ENCODE peak calls at places on chromosome 2, in seven cellular contexts. F is gastrocnemius medialis; S is CD8-positive, alpha-beta T cell; P is kidney; M is tibial nerve; O is PC-9; N is body of pancreas. E is an unnamed sample.

GRCh38 chr2:167964650-167965404 is 282.6 kb downstream of the STK39 start:
- DNase-seq in O (no peak), N (no peak), M (no peak), S (no peak), P (no peak), F (no peak), E (no peak)

GRCh38 chr2:215517391-215517790 is 81.5 kb upstream of the FN1 start:
- DNase-seq in N (no peak), M (no peak), F (no peak), S (no peak), P (no peak), O (no peak), E (no peak)

GRCh38 chr2:100182494-100183355 is 40.3 kb upstream of the AFF3 start:
- DNase-seq in O (peak; percentile 21), S (no peak), M (no peak), N (peak; percentile 24), P (no peak), F (no peak), E (peak; percentile 60)

GRCh38 chr2:75522543-75523312 is 38.0 kb downstream of the EVA1A start:
- DNase-seq in S (no peak), F (no peak), O (no peak), N (no peak), P (no peak), M (no peak), E (no peak)

GRCh38 chr2:236903978-236904377 is 181.7 kb upstream of the COPS8 start:
- DNase-seq in F (peak; percentile 44), S (no peak), P (no peak), M (no peak), N (no peak), O (no peak), E (no peak)

GRCh38 chr2:24508878-24509277 is 17.8 kb downstream of the NCOA1 start:
- DNase-seq in F (no peak), P (no peak), N (no peak), S (no peak), O (no peak), M (no peak), E (no peak)

GRCh38 chr2:159661286-159661685 is 44.9 kb upstream of the BAZ2B start:
- DNase-seq in P (no peak), S (no peak), O (no peak), N (no peak), F (no peak), M (no peak), E (no peak)

GRCh38 chr2:238279324-238279682 is 9.1 kb downstream of the PER2 start:
- DNase-seq in S (no peak), P (peak; percentile 58), O (no peak), N (no peak), M (no peak), F (no peak), E (no peak)

GRCh38 chr2:232325324-232326273 is 53.0 kb upstream of the ALPP start:
- DNase-seq in M (no peak), P (peak; percentile 78), N (peak; percentile 41), F (peak; percentile 34), O (no peak), S (peak; percentile 51), E (peak; percentile 59)

GRCh38 chr2:96427917-96428316 is 77.2 kb downstream of the NEURL3 start:
- DNase-seq in P (no peak), O (peak; percentile 100), M (no peak), F (no peak), N (peak; percentile 40), S (no peak), E (no peak)

GRCh38 chr2:10424051-10424450 is 24.1 kb downstream of the ODC1 start:
- DNase-seq in N (no peak), F (no peak), S (no peak), P (peak; percentile 35), O (no peak), M (no peak), E (no peak)

GRCh38 chr2:213934560-213934959 is 476.3 kb upstream of the VWC2L start:
- DNase-seq in N (no peak), P (no peak), M (peak; percentile 7), F (no peak), S (no peak), O (no peak), E (no peak)

GRCh38 chr2:52220393-52220792 is 1188.5 kb upstream of the NRXN1 start:
- DNase-seq in S (peak; percentile 14), O (no peak), M (no peak), F (no peak), N (peak; percentile 17), P (no peak), E (peak; percentile 6)

GRCh38 chr2:207086136-207086535 is 79.6 kb downstream of the KLF7 start:
- DNase-seq in N (no peak), F (peak; percentile 16), P (no peak), S (no peak), M (no peak), O (no peak), E (no peak)

GRCh38 chr2:54409752-54410151 is 46.4 kb upstream of the SPTBN1 start:
- DNase-seq in M (no peak), P (no peak), S (no peak), N (no peak), O (no peak), F (no peak), E (no peak)

GRCh38 chr2:10873790-10874437 is 37.8 kb upstream of the KCNF1 start:
- DNase-seq in M (no peak), O (peak; percentile 34), F (peak; percentile 32), N (no peak), P (no peak), S (no peak), E (peak; percentile 49)

GRCh38 chr2:150091896-150092295 is 395.6 kb downstream of the RND3 start:
- DNase-seq in O (no peak), M (no peak), P (no peak), N (no peak), S (no peak), F (no peak), E (no peak)

GRCh38 chr2:42754021-42754775 is 9.7 kb downstream of the OXER1 start:
- DNase-seq in P (no peak), O (no peak), N (peak; percentile 81), S (no peak), F (peak; percentile 97), M (no peak), E (no peak)

GRCh38 chr2:12730265-12730664 is 13.5 kb downstream of the TRIB2 start:
- DNase-seq in N (no peak), O (peak; percentile 66), F (no peak), S (no peak), P (no peak), M (no peak), E (no peak)

GRCh38 chr2:1032030-1032429 is 81.4 kb downstream of the SNTG2 start:
- DNase-seq in O (no peak), S (no peak), N (no peak), P (no peak), F (no peak), M (no peak), E (no peak)

GRCh38 chr2:241224851-241225438 is 36.5 kb downstream of the ANO7 start:
- DNase-seq in O (no peak), N (no peak), F (no peak), P (peak; percentile 4), S (no peak), M (no peak), E (peak; percentile 1)

GRCh38 chr2:234852941-234853340 is 98.9 kb upstream of the SH3BP4 start:
- DNase-seq in M (no peak), N (no peak), O (no peak), P (no peak), S (no peak), F (no peak), E (no peak)

GRCh38 chr2:100819365-100820345 is at the start of gene NPAS2:
- DNase-seq in N (peak; percentile 69), F (peak; percentile 29), M (peak; percentile 15), S (peak; percentile 34), O (no peak), P (peak; percentile 83), E (peak; percentile 54)

GRCh38 chr2:113812204-113812603 is 55.8 kb upstream of the SLC35F5 start:
- DNase-seq in M (no peak), N (no peak), F (no peak), O (no peak), S (no peak), P (no peak), E (no peak)

GRCh38 chr2:88765154-88765948 is 73.9 kb downstream of the RPIA start:
- DNase-seq in S (peak; percentile 51), M (no peak), F (no peak), P (peak; percentile 74), N (peak; percentile 50), O (no peak), E (no peak)

GRCh38 chr2:138271467-138271866 is 230.1 kb upstream of the SPOPL start:
- DNase-seq in O (no peak), N (no peak), M (no peak), S (no peak), P (no peak), F (no peak), E (no peak)

DNA sequence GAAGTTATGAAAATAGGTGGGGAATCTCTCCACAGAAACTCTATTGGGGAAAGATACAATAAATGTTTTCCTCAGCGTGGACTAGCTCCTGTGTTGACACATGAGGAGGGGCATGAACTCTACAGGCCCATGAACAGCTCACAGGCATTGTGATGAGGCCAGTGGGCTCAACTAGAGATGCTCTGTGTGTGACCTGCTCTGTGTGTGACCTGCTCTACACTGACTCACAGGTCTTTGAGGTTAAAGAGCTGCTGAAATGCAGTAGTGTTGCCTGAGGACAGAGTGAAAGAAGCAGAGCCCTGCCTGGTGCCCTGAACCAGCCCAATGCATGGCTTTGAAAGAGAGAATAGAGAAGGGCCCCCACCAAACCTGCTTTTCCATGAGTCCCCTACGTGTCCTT is 117.6 kb downstream of the MCFD2 start:
- DNase-seq in M (no peak), O (peak; percentile 39), P (no peak), S (no peak), F (no peak), N (no peak), E (no peak)
- TF ChIP-seq CTCF in M (no peak), O (no peak), P (no peak), S (no peak), F (no peak), N (no peak), E (no peak)

GRCh38 chr2:20444993-20445910 is 1.6 kb upstream of the RHOB start:
- DNase-seq in F (peak; percentile 22), N (peak; percentile 12), M (no peak), O (no peak), S (no peak), P (peak; percentile 48), E (no peak)
- H3K4me3 ChIP-seq in F (peak overlapping the region; percentile 37), N (no peak overlapping the region), M (peak overlapping the region; percentile 85), O (no peak overlapping the region), S (no peak overlapping the region), P (peak overlapping the region; percentile 62), E (peak overlapping the region; percentile 90)

DNA sequence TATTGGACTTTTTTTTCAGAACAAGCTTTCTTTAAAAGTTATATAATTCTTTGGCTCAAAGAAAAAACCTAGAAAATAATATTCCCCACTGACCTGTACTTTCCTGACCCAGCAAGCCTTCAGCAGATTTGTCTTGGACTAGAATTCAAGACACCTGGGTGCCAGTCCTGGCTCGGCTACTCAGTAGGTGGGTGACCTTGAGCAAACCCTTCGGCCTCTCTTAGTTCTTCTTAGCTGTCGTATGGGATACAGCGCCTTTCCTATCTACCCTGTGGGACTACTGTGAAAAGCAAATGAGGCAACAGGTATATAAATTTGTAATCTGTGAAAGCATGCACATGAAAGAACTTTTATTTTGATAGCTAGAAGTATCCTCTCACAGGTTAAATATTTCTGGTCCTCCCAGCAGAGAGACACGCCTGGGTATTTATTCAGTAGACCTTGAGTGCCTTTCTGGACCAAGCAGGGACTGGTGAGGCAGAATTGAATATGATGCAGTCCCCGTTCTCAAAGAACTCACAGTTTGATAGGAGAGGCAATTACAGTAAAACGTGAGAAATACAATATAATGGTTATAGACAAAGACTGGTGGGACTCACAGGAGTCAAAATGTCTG is 69.4 kb upstream of the EPAS1 start:
- DNase-seq in S (no peak), N (no peak), M (no peak), P (no peak), F (no peak), O (no peak), E (no peak)
- H3K4me1 ChIP-seq in S (peaks cover 7% of the 10 kb centered on the region), N (peaks cover 19% of the 10 kb centered on the region), M (no peaks in the 10 kb centered on the region), P (no peaks in the 10 kb centered on the region), F (peaks cover 21% of the 10 kb centered on the region), O (peaks cover 37% of the 10 kb centered on the region), E (peaks cover 49% of the 10 kb centered on the region)

GRCh38 chr2:19600506-19600905 is 242.1 kb upstream of the OSR1 start:
- DNase-seq in S (no peak), N (no peak), O (no peak), P (no peak), F (no peak), M (no peak), E (no peak)
- TF ChIP-seq CTCF in S (no peak), N (no peak), O (no peak), P (no peak), F (no peak), M (no peak), E (no peak)

E was measured in left ventricle myocardium inferior.